ENCODE peak calls at places on chromosomes 13 and 19, in four cellular contexts. P, J, I and A are unnamed samples.

GRCh38 chr13:20065516-20065915 is 95.3 kb downstream of the GJA3 start:
- DNase-seq in P (no peak), I (no peak), J (no peak), A (no peak)

GRCh38 chr13:66528903-66529576 is 701.1 kb downstream of the PCDH9 start:
- DNase-seq in I (no peak), J (no peak), P (no peak), A (no peak)

GRCh38 chr13:99658266-99658991 is 157.2 kb downstream of the TM9SF2 start:
- DNase-seq in I (no peak), P (peak; percentile 80), J (no peak), A (peak; percentile 64)

GRCh38 chr19:9961103-9961502 is 24.8 kb upstream of the OLFM2 start:
- DNase-seq in I (no peak), P (no peak), J (no peak), A (no peak)

GRCh38 chr13:44876782-44877324 is 112.4 kb downstream of the NUFIP1 start:
- DNase-seq in I (no peak), J (no peak), P (peak; percentile 88), A (peak; percentile 26)

GRCh38 chr13:110565296-110565695 is 3.8 kb upstream of the RAB20 start:
- DNase-seq in I (no peak), P (peak; percentile 74), J (no peak), A (no peak)

GRCh38 chr13:36778083-36778671 is 40.8 kb upstream of the RFXAP start:
- DNase-seq in I (no peak), J (peak; percentile 21), P (peak; percentile 65), A (no peak)

GRCh38 chr13:67042556-67042955 is 187.6 kb downstream of the PCDH9 start:
- DNase-seq in P (no peak), I (no peak), J (no peak), A (no peak)

GRCh38 chr19:39444598-39445257 is 654 bp upstream of the SUPT5H start:
- DNase-seq in I (no peak), P (peak; percentile 44), J (no peak), A (no peak)

GRCh38 chr13:64817721-64818120 is 2412.4 kb downstream of the PCDH9 start:
- DNase-seq in P (no peak), I (no peak), J (no peak), A (no peak)

GRCh38 chr13:49996951-49997895 is at the start of gene TRIM13:
- DNase-seq in P (peak; percentile 92), I (no peak), J (peak; percentile 79), A (peak; percentile 49)
- TF ChIP-seq REST in P (no peak), I (no peak), J (no peak), A (no peak)

GRCh38 chr19:43594710-43595604 is 977 bp downstream of the IRGQ start:
- DNase-seq in J (peak; percentile 47), P (peak; percentile 89), I (no peak), A (no peak)
- TF ChIP-seq REST in J (no peak), P (no peak), I (no peak), A (no peak)

GRCh38 chr13:33169273-33169980 is 116.1 kb downstream of the STARD13 start:
- DNase-seq in J (no peak), I (no peak), P (no peak), A (no peak)

GRCh38 chr13:33167521-33167920 is 118.0 kb downstream of the STARD13 start:
- DNase-seq in P (no peak), I (no peak), J (peak; percentile 41), A (no peak)

GRCh38 chr13:33164331-33164730 is 121.2 kb downstream of the STARD13 start:
- DNase-seq in J (peak; percentile 31), P (no peak), I (no peak), A (no peak)

GRCh38 chr13:33172400-33172799 is 113.2 kb downstream of the STARD13 start:
- DNase-seq in J (no peak), I (no peak), P (no peak), A (no peak)

GRCh38 chr13:33168326-33168960 is 117.1 kb downstream of the STARD13 start:
- DNase-seq in J (peak; percentile 96), P (no peak), I (no peak), A (no peak)
- TF ChIP-seq REST in J (no peak), P (no peak), I (no peak), A (no peak)

GRCh38 chr19:44690131-44690440 is 8.9 kb upstream of the CEACAM16 start:
- DNase-seq in I (no peak), P (no peak), J (peak; percentile 53), A (no peak)

GRCh38 chr19:44685877-44686276 is 13.1 kb upstream of the CEACAM16 start:
- DNase-seq in P (no peak), I (no peak), J (no peak), A (peak; percentile 60)

GRCh38 chr19:44686896-44687295 is 12.1 kb upstream of the CEACAM16 start:
- DNase-seq in I (no peak), J (no peak), P (no peak), A (no peak)

GRCh38 chr19:44689290-44690130 is 9.4 kb upstream of the CEACAM16 start:
- DNase-seq in I (no peak), P (peak; percentile 89), J (peak; percentile 63), A (peak; percentile 95)

DNA sequence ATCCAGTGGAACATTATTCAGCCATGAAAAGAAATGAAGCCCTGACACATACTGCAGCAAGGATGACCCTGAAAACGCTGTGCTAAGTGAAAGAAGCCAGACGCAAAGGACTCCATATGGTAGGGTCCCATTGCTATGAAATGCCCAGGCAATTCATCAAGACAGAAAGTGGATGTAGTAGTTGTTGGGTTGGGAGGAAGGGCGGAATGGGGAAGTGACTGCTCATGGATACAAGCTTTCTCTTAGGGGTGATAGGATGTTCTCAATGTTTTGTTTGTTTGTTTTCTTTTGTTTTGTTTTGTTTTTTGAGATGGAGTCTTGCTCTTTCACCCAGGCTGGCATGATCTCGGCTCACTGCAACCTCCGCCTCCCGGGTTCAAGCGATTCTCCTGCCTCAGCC is 11.1 kb upstream of the CEACAM16 start:
- DNase-seq in J (no peak), I (no peak), P (no peak), A (no peak)
- TF ChIP-seq REST in J (no peak), I (no peak), P (no peak), A (no peak)

GRCh38 chr19:48239582-48240141 is 16.1 kb downstream of the CARD8 start:
- DNase-seq in P (no peak), J (no peak), I (no peak), A (no peak)
- TF ChIP-seq REST in P (no peak), J (no peak), I (no peak), A (no peak)

GRCh38 chr19:1241417-1242095 is at the start of gene ATP5F1D:
- DNase-seq in P (peak; percentile 98), J (peak; percentile 88), I (no peak), A (peak; percentile 94)
- TF ChIP-seq REST in P (no peak), J (no peak), I (peak; percentile 49), A (no peak)

DNA sequence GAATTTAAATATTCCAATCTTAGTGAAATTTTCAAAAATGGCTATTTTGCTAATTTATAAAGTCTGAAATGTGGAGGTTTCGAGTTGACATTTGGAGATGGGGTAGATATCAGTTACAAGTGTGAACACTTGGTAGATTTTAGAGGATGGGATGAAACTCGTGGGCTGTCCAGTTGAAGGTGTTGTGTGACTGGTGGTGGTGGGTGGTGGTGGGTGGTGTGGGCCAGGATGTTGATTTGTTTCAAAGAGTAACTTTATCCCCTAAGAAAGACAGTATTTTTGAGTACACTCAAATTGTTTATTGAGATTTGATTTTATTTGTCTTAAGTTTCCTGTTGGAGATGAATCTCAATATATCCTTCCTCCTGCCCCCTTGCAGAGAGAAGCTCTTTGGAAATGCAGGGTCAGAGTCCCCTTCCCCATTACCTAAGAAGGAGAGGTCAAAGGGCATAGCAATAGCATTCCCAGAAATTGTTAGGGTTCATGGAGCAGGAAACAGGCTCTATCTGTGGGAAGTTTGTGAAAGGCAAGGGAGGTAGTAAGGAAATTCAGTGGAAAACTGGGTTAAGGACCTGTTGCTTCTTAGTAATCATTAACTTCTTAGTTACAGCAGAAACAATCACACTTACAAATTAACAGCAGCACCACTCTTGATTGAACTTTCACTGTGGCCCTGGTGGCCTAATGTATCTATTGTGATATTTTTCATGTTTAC is 133.6 kb upstream of the RNF113B start:
- DNase-seq in J (peak; percentile 62), I (no peak), P (no peak), A (no peak)
- TF ChIP-seq REST in J (peak; percentile 67), I (no peak), P (no peak), A (no peak)

GRCh38 chr19:45781282-45782161 is 768 bp downstream of the DMPK start:
- DNase-seq in P (no peak), J (no peak), I (no peak), A (peak; percentile 57)
- TF ChIP-seq REST in P (no peak), J (no peak), I (no peak), A (no peak)